ENCODE peak calls at places on chromosome 17, in nine cellular contexts. H is LHCN-M2, Q is NCI-H1092, N is Caco-2, Y is iris pigment epithelial cell, L is left ventricle myocardium inferior, O is caudate nucleus, V is NCI-H446 treated with DMSO at 0.1 percent for 48 hours, R is foreskin fibroblast. D is an unnamed sample.

GRCh38 chr17:81684442-81684911 is 666 bp downstream of the HGS start:
- DNase-seq in H (peak; percentile 88), Q (no peak), N (no peak), Y (no peak), L (no peak), O (no peak), V (no peak), R (peak; percentile 94), D (peak; percentile 76)

GRCh38 chr17:40490289-40490853 is 11.1 kb downstream of the TNS4 start:
- DNase-seq in H (peak; percentile 61), Q (no peak), N (no peak), Y (peak; percentile 91), L (peak; percentile 42), O (peak; percentile 9), V (peak; percentile 74), R (peak; percentile 85), D (peak; percentile 82)

GRCh38 chr17:47279062-47279801 is 25.6 kb downstream of the ITGB3 start:
- DNase-seq in H (peak; percentile 93), Q (no peak), N (no peak), Y (peak; percentile 99), L (peak; percentile 66), O (no peak), V (no peak), R (peak; percentile 95), D (peak; percentile 92)

GRCh38 chr17:10875411-10875810 is 37.5 kb upstream of the PIRT start:
- DNase-seq in H (peak; percentile 2), Q (no peak), N (no peak), Y (peak; percentile 1), L (no peak), O (no peak), V (no peak), R (peak; percentile 3), D (no peak)

GRCh38 chr17:18371455-18371854 is 6.1 kb upstream of the EVPLL start:
- DNase-seq in H (no peak), Q (no peak), N (no peak), Y (no peak), L (no peak), O (no peak), V (no peak), R (no peak), D (no peak)

GRCh38 chr17:29115906-29116651 is 64.1 kb downstream of the MYO18A start:
- DNase-seq in H (peak; percentile 76), Q (peak; percentile 25), N (peak; percentile 62), Y (peak; percentile 45), L (no peak), O (peak; percentile 18), V (no peak), R (peak; percentile 84), D (peak; percentile 45)

GRCh38 chr17:72173475-72174116 is 52.8 kb downstream of the SOX9 start:
- DNase-seq in H (peak; percentile 41), Q (peak; percentile 86), N (no peak), Y (no peak), L (no peak), O (no peak), V (peak; percentile 56), R (peak; percentile 37), D (no peak)

GRCh38 chr17:63496663-63497400 is 20.0 kb downstream of the ACE start:
- DNase-seq in H (no peak), Q (no peak), N (no peak), Y (no peak), L (no peak), O (no peak), V (no peak), R (no peak), D (no peak)

GRCh38 chr17:71334041-71334781 is 786.6 kb upstream of the SOX9 start:
- DNase-seq in H (peak; percentile 67), Q (no peak), N (no peak), Y (peak; percentile 10), L (no peak), O (no peak), V (peak; percentile 44), R (peak; percentile 64), D (no peak)

GRCh38 chr17:40130352-40131042 is 8.7 kb downstream of the MSL1 start:
- DNase-seq in H (no peak), Q (no peak), N (no peak), Y (peak; percentile 26), L (no peak), O (no peak), V (no peak), R (no peak), D (no peak)

GRCh38 chr17:40417609-40418427 is at the start of gene TOP2A:
- DNase-seq in H (peak; percentile 100), Q (peak; percentile 100), N (peak; percentile 100), Y (peak; percentile 99), L (peak; percentile 90), O (peak; percentile 94), V (peak; percentile 98), R (peak; percentile 100), D (peak; percentile 100)

GRCh38 chr17:76529643-76530488 is 7.6 kb downstream of the CYGB start:
- DNase-seq in H (peak; percentile 81), Q (no peak), N (no peak), Y (peak; percentile 30), L (peak; percentile 95), O (no peak), V (no peak), R (peak; percentile 95), D (no peak)

GRCh38 chr17:62927083-62927482 is 39.0 kb upstream of the TANC2 start:
- DNase-seq in H (no peak), Q (no peak), N (no peak), Y (no peak), L (no peak), O (no peak), V (no peak), R (no peak), D (no peak)

D was measured in bronchial epithelial cell.